ENCODE peak calls at places on chromosomes 1 and 21, in four cellular contexts. D, I, Y and S are unnamed samples.
A peak's percentile ranks its signal among the peaks of the same experiment; 100 is the strongest.

GRCh38 chr1:55720243-55720642 is 505.1 kb upstream of the USP24 start:
- DNase-seq in I (no peak), Y (peak; percentile 42), D (no peak), S (no peak)

GRCh38 chr1:3919706-3920105 is 19.6 kb upstream of the C1orf174 start:
- DNase-seq in Y (no peak), D (no peak), I (no peak), S (no peak)

GRCh38 chr1:54940027-54940426 is 40.4 kb upstream of the TMEM61 start:
- DNase-seq in D (no peak), I (no peak), Y (peak; percentile 31), S (no peak)

GRCh38 chr1:57269621-57270235 is 154.1 kb downstream of the DAB1 start:
- DNase-seq in D (no peak), Y (no peak), I (no peak), S (no peak)

GRCh38 chr1:218496561-218496960 is 151.4 kb downstream of the TGFB2 start:
- DNase-seq in D (no peak), Y (peak; percentile 100), I (no peak), S (no peak)

GRCh38 chr1:183331095-183331742 is 87.0 kb downstream of the NMNAT2 start:
- DNase-seq in D (no peak), Y (no peak), I (no peak), S (no peak)

GRCh38 chr1:110060034-110060661 is 10.3 kb downstream of the ALX3 start:
- DNase-seq in I (no peak), Y (no peak), D (peak; percentile 78), S (peak; percentile 69)

GRCh38 chr21:41370840-41371697 is 9.2 kb downstream of the MX2 start:
- DNase-seq in Y (no peak), I (no peak), D (no peak), S (no peak)

GRCh38 chr1:59354754-59355337 is 58.0 kb downstream of the FGGY start:
- DNase-seq in D (no peak), I (no peak), Y (no peak), S (no peak)

GRCh38 chr1:1212780-1213152 is 1.2 kb downstream of the TNFRSF4 start:
- DNase-seq in D (peak; percentile 66), I (peak; percentile 41), Y (peak; percentile 11), S (peak; percentile 48)